ENCODE peak calls at places on chromosomes 4 and X, in ten cellular contexts. P, R, Y, L, D, U, F, S, Z and O are unnamed samples.

GRCh38 chr4:122053186-122053585 is 98.9 kb upstream of the BLTP1 start:
- DNase-seq in P (no peak), R (no peak), Y (no peak), L (no peak), D (no peak), U (no peak), F (no peak), S (no peak), Z (no peak), O (no peak)

GRCh38 chr4:6516762-6517161 is 44.3 kb upstream of the PPP2R2C start:
- DNase-seq in P (peak; percentile 12), R (no peak), Y (no peak), L (no peak), D (no peak), U (no peak), F (no peak), S (no peak), Z (no peak), O (no peak)

GRCh38 chrX:147550217-147550616 is 361.5 kb upstream of the FMR1 start:
- DNase-seq in P (no peak), R (no peak), Y (peak; percentile 46), L (no peak), D (no peak), U (no peak), F (no peak), S (no peak), Z (no peak), O (no peak)

GRCh38 chr4:24915121-24915922 is 2.5 kb upstream of the CCDC149 start:
- DNase-seq in P (no peak), R (peak; percentile 12), Y (no peak), L (no peak), D (no peak), U (no peak), F (no peak), S (no peak), Z (no peak), O (peak; percentile 37)

GRCh38 chr4:184351560-184352451 is 122.5 kb downstream of the IRF2 start:
- DNase-seq in P (no peak), R (no peak), Y (peak; percentile 4), L (no peak), D (no peak), U (no peak), F (no peak), S (no peak), Z (no peak), O (no peak)

GRCh38 chr4:45472490-45472889 is 651.4 kb downstream of the GABRG1 start:
- DNase-seq in P (no peak), R (no peak), Y (no peak), L (no peak), D (peak; percentile 22), U (no peak), F (no peak), S (no peak), Z (no peak), O (no peak)

GRCh38 chrX:87755493-87755892 is 237.9 kb downstream of the KLHL4 start:
- DNase-seq in P (no peak), R (no peak), Y (peak; percentile 89), L (no peak), D (no peak), U (no peak), F (no peak), S (no peak), Z (no peak), O (no peak)

GRCh38 chr4:126899382-126899801 is 733.4 kb upstream of the INTU start:
- DNase-seq in P (no peak), R (peak; percentile 80), Y (no peak), L (no peak), D (no peak), U (peak; percentile 81), F (peak; percentile 95), S (no peak), Z (peak; percentile 94), O (peak; percentile 77)

GRCh38 chr4:48654015-48654664 is 125.9 kb downstream of the FRYL start:
- DNase-seq in P (no peak), R (peak; percentile 31), Y (no peak), L (no peak), D (no peak), U (peak; percentile 47), F (peak; percentile 19), S (no peak), Z (peak; percentile 49), O (peak; percentile 51)

GRCh38 chr4:143381171-143382118 is 44.8 kb downstream of the GAB1 start:
- DNase-seq in P (peak; percentile 64), R (peak; percentile 90), Y (peak; percentile 7), L (no peak), D (no peak), U (peak; percentile 90), F (peak; percentile 80), S (peak; percentile 86), Z (peak; percentile 93), O (peak; percentile 92)

GRCh38 chrX:38260231-38260630 is 39.6 kb upstream of the SRPX start:
- DNase-seq in P (no peak), R (peak; percentile 21), Y (no peak), L (no peak), D (no peak), U (peak; percentile 40), F (no peak), S (no peak), Z (peak; percentile 11), O (peak; percentile 53)
- TF ChIP-seq CTCF in P (no peak), R (peak; percentile 43), Y (peak; percentile 48), L (no peak), D (no peak), U (peak; percentile 49), F (peak; percentile 41), S (peak; percentile 36), Z (peak; percentile 33), O (peak; percentile 67)

GRCh38 chr4:168674077-168674747 is 177.4 kb downstream of the PALLD start:
- DNase-seq in P (no peak), R (peak; percentile 43), Y (no peak), L (no peak), D (no peak), U (peak; percentile 38), F (no peak), S (no peak), Z (peak; percentile 65), O (peak; percentile 98)
- TF ChIP-seq CTCF in P (no peak), R (no peak), Y (no peak), L (no peak), D (no peak), U (no peak), F (no peak), S (no peak), Z (no peak), O (no peak)

DNA sequence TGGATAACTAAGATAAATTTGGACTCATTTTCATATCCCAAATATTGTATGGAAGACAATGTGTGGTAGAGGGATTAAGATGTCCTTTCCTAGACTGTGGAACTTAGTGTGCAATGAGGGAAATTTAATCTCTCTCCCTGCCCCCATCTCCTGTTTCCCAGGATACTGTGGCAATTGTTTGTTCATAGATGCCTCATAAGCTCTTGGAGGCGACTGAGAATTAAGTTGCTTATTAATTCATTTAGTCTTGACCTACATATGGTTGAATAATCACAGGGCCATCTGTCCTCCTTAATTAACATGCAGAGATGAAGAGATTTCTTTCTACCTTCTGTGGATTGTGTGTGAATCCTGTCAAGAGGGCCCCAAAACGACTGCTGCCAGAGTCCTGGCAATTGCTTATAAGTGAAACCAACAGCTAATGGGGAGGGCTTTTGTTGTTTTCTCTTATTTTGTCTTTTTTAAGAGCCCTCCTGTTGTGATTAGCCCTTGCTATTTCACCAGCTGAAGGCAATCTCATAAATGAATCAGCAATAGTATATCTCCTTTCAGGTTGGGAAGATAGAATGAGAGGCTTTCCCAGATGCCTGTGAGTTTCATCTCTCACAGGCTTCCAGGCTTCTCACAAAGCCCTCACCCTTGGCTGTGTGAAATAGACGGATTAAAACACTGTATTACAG is 58.7 kb downstream of the PGRMC2 start:
- DNase-seq in P (no peak), R (no peak), Y (no peak), L (no peak), D (no peak), U (no peak), F (peak; percentile 52), S (no peak), Z (peak; percentile 62), O (peak; percentile 76)
- TF ChIP-seq CTCF in P (no peak), R (no peak), Y (no peak), L (no peak), D (no peak), U (no peak), F (no peak), S (no peak), Z (no peak), O (no peak)

GRCh38 chr4:186272699-186273370 is 6.8 kb downstream of the F11 start:
- DNase-seq in P (no peak), R (no peak), Y (no peak), L (no peak), D (no peak), U (no peak), F (no peak), S (no peak), Z (peak; percentile 48), O (peak; percentile 33)
- TF ChIP-seq CTCF in P (no peak), R (no peak), Y (no peak), L (no peak), D (no peak), U (no peak), F (no peak), S (no peak), Z (no peak), O (no peak)